ENCODE peak calls at places on chromosomes 4 and X, in four cellular contexts. V is uterus, R is IMR-90, C is Peyer's patch. H is an unnamed sample.

GRCh38 chrX:68681443-68681941 is 34.0 kb downstream of the STARD8 start:
- DNase-seq in C (no peak), R (peak; percentile 60), V (no peak), H (no peak)

GRCh38 chr4:177339794-177340374 is 30.2 kb downstream of the NEIL3 start:
- DNase-seq in V (no peak), C (no peak), R (peak; percentile 51), H (no peak)

GRCh38 chrX:131747173-131747572 is 203.3 kb downstream of the OR13H1 start:
- DNase-seq in R (peak; percentile 90), C (no peak), V (peak; percentile 66), H (no peak)

GRCh38 chr4:6634746-6635145 is 5.7 kb upstream of the MRFAP1 start:
- DNase-seq in V (no peak), C (no peak), R (no peak), H (no peak)

GRCh38 chr4:70637239-70637920 is 8.8 kb downstream of the ENAM start:
- DNase-seq in R (peak; percentile 24), V (no peak), C (no peak), H (no peak)

GRCh38 chr4:7403001-7403400 is 31.7 kb downstream of the PSAPL1 start:
- DNase-seq in V (no peak), C (no peak), R (no peak), H (no peak)

GRCh38 chrX:133402042-133402453 is 13.2 kb downstream of the GPC4 start:
- DNase-seq in V (no peak), R (peak; percentile 23), C (no peak), H (no peak)

GRCh38 chrX:23937100-23937499 is 29.3 kb downstream of the CXorf58 start:
- DNase-seq in R (peak; percentile 3), C (no peak), V (no peak), H (no peak)

GRCh38 chrX:54825716-54826428 is 18.3 kb downstream of the MAGED2 start:
- DNase-seq in C (no peak), R (peak; percentile 7), V (no peak), H (no peak)

GRCh38 chr4:104752337-104752736 is 257.6 kb upstream of the CXXC4 start:
- DNase-seq in R (no peak), V (no peak), C (no peak), H (no peak)

GRCh38 chr4:67575232-67575888 is 16.8 kb downstream of the STAP1 start:
- DNase-seq in V (no peak), C (no peak), R (no peak), H (no peak)

GRCh38 chr4:20248155-20248558 is 3.5 kb upstream of the SLIT2 start:
- DNase-seq in R (peak; percentile 83), C (no peak), V (peak; percentile 18), H (no peak)

GRCh38 chrX:102338162-102338561 is 91.2 kb downstream of the NXF2 start:
- DNase-seq in R (no peak), C (peak; percentile 1), V (no peak), H (no peak)

GRCh38 chrX:118495958-118496762 is 545 bp downstream of the DOCK11 start:
- DNase-seq in C (peak; percentile 63), V (peak; percentile 34), R (no peak), H (peak; percentile 40)

GRCh38 chr4:15451866-15452765 is 17.6 kb upstream of the CC2D2A start:
- DNase-seq in V (no peak), R (peak; percentile 98), C (no peak), H (no peak)

GRCh38 chr4:74391890-74392478 is 27.0 kb downstream of the EREG start:
- DNase-seq in R (no peak), C (no peak), V (no peak), H (no peak)

GRCh38 chrX:109830704-109831206 is 97.7 kb upstream of the ACSL4 start:
- DNase-seq in R (peak; percentile 75), C (no peak), V (no peak), H (no peak)

GRCh38 chr4:39591290-39591689 is 47.4 kb downstream of the SMIM14 start:
- DNase-seq in R (peak; percentile 50), C (no peak), V (no peak), H (no peak)

GRCh38 chr4:176187610-176188009 is 7.8 kb downstream of the SPATA4 start:
- DNase-seq in R (peak; percentile 66), V (no peak), C (no peak), H (no peak)

GRCh38 chr4:37562592-37562991 is 123.6 kb downstream of the RELL1 start:
- DNase-seq in C (no peak), V (no peak), R (peak; percentile 33), H (no peak)

GRCh38 chr4:11343536-11343935 is 85.2 kb downstream of the HS3ST1 start:
- DNase-seq in R (no peak), V (no peak), C (no peak), H (no peak)

GRCh38 chrX:120301960-120302359 is 9.3 kb downstream of the TMEM255A start:
- DNase-seq in C (no peak), V (no peak), R (no peak), H (no peak)

GRCh38 chr4:112348488-112349158 is 51.5 kb downstream of the ALPK1 start:
- DNase-seq in V (no peak), C (no peak), R (peak; percentile 84), H (peak; percentile 76)

GRCh38 chr4:8709729-8710360 is 117.3 kb downstream of the CPZ start:
- DNase-seq in C (peak; percentile 22), R (no peak), V (peak; percentile 2), H (no peak)

GRCh38 chr4:60313616-60314015 is 886.5 kb upstream of the ADGRL3 start:
- DNase-seq in C (no peak), V (no peak), R (peak; percentile 14), H (no peak)

GRCh38 chrX:39652336-39652735 is 445.4 kb downstream of the BCOR start:
- DNase-seq in R (peak; percentile 14), V (no peak), C (no peak), H (peak; percentile 15)

GRCh38 chr4:161650812-161651211 is 513.0 kb downstream of the FSTL5 start:
- DNase-seq in V (no peak), C (no peak), R (no peak), H (no peak)

GRCh38 chrX:13778916-13779315 is 38.0 kb downstream of the GPM6B start:
- DNase-seq in R (peak; percentile 74), C (no peak), V (no peak), H (no peak)

GRCh38 chr4:99201687-99202086 is 17.4 kb downstream of the ADH6 start:
- DNase-seq in C (no peak), V (no peak), R (peak; percentile 55), H (no peak)

GRCh38 chr4:183846951-183847350 is 58.2 kb upstream of the STOX2 start:
- DNase-seq in R (no peak), C (no peak), V (no peak), H (no peak)

GRCh38 chr4:107148922-107149321 is 112.8 kb upstream of the DKK2 start:
- DNase-seq in V (no peak), C (no peak), R (no peak), H (no peak)

GRCh38 chr4:94635172-94635571 is 122.6 kb upstream of the BMPR1B start:
- DNase-seq in R (peak; percentile 53), V (no peak), C (no peak), H (no peak)

GRCh38 chr4:5526070-5526831 is 182.1 kb downstream of the EVC2 start:
- DNase-seq in R (no peak), C (no peak), V (no peak), H (no peak)

GRCh38 chr4:5524900-5525299 is 183.5 kb downstream of the EVC2 start:
- DNase-seq in R (peak; percentile 57), C (no peak), V (no peak), H (peak; percentile 7)

GRCh38 chr4:5528108-5528507 is 180.3 kb downstream of the EVC2 start:
- DNase-seq in C (no peak), V (no peak), R (no peak), H (no peak)

DNA sequence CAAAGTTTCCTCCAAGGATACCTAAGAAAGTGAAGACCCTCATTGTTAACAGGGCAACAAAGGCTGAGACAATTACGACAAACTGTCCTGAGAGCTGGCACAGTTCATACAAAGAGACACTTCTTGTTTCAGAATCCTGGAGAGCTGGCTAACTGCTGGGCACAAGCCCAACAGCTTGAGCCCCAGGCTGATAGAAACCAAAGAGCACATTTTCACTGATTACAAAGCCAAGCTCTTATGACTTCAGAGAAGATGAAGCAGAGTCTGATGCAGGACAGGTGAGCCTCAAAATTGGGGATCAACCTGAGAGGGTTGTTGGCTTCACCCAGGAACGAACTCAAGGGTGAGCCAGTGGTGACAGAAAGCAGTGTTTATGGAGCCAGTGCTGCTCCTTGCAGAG is 183.9 kb downstream of the EVC2 start:
- DNase-seq in V (no peak), C (no peak), R (no peak), H (no peak)
- TF ChIP-seq POLR2A in V (no peak), C (no peak), R (no peak), H (no peak)

DNA sequence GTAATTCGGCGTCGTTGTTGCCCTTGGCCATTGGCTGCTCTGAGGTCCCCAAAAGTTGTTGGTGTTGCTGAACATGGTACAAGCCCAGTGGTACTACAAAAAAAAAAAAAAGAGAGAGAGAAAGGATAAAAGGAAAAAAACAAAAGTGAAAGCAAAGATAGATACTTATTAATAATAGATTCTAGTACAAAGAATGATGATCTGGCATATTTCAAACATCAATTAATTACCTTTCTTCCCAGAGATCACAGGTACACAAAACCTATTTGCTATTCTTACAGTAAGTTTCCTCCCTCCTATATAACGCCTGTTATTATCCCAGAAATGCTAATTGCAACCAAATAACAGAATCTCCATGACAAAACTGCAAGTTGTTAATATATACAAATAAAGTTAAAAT is 188.9 kb downstream of the FBXW7 start:
- DNase-seq in V (no peak), C (no peak), R (no peak), H (no peak)
- H3K4me3 ChIP-seq in V (no peak overlapping the region), C (no peak overlapping the region), R (no peak overlapping the region), H (no peak overlapping the region)

DNA sequence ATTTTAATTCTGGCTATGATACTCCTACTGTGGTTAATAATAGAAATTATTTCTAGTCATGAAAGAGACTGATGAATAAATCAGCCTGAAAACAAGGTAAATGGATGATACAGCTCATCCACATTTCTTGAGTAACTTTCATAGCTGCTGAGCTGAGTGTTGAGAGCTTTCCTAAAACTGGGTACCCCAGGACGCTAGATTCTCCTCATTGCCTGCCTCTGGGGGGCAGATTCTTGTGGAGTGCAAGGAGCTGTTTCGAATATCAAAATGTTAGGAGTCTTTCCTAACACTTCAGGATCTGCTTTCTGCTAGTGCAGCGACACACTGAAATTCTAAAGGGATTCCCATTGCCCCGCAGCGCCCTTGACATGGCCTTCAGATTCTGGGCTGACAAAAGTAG is 2.1 kb downstream of the MND1 start:
- DNase-seq in R (peak; percentile 10), V (no peak), C (no peak), H (no peak)
- H3K4me1 ChIP-seq in R (peaks cover 5% of the 10 kb centered on the region), V (no peaks in the 10 kb centered on the region), C (no peaks in the 10 kb centered on the region), H (peaks cover 4% of the 10 kb centered on the region)

GRCh38 chr4:36322921-36323354 is 41.5 kb downstream of the DTHD1 start:
- DNase-seq in V (no peak), C (no peak), R (no peak), H (no peak)
- TF ChIP-seq POLR2A in V (no peak), C (no peak), R (no peak), H (no peak)

GRCh38 chr4:55397024-55397520 is 1.3 kb downstream of the TMEM165 start:
- DNase-seq in V (peak; percentile 19), R (no peak), C (no peak), H (no peak)

GRCh38 chr4:55396305-55397023 is 707 bp downstream of the TMEM165 start:
- DNase-seq in V (peak; percentile 56), C (peak; percentile 72), R (peak; percentile 38), H (peak; percentile 71)

GRCh38 chr4:55393461-55394320 is 2.1 kb upstream of the TMEM165 start:
- DNase-seq in C (no peak), V (no peak), R (peak; percentile 85), H (no peak)

GRCh38 chr4:55395529-55396304 is at the start of gene TMEM165:
- DNase-seq in R (peak; percentile 79), C (peak; percentile 98), V (peak; percentile 88), H (peak; percentile 94)

GRCh38 chr4:55395218-55395528 is 584 bp upstream of the TMEM165 start:
- DNase-seq in R (no peak), V (no peak), C (no peak), H (no peak)
- H3K4me3 ChIP-seq in R (peak overlapping the region; percentile 99), V (peak overlapping the region; percentile 84), C (peak overlapping the region; percentile 91), H (peak overlapping the region; percentile 100)

H was measured in thyroid gland.